ENCODE peak calls at places on chromosomes 1 and 21, in five cellular contexts. E is neuronal stem cell, Y is IMR-90, A is H9, H is mesenchymal stem cell. O is an unnamed sample.

GRCh38 chr1:89698624-89699023 is 65.7 kb downstream of the LRRC8C start:
- DNase-seq in E (no peak), Y (no peak), A (no peak), H (no peak), O (no peak)

GRCh38 chr1:230972855-230973271 is 5.8 kb downstream of the TTC13 start:
- DNase-seq in E (no peak), Y (peak; percentile 13), A (no peak), H (no peak), O (no peak)

GRCh38 chr1:17181785-17182464 is 23.0 kb upstream of the PADI1 start:
- DNase-seq in E (no peak), Y (no peak), A (no peak), H (no peak), O (no peak)

GRCh38 chr1:114437812-114438211 is 73.2 kb downstream of the TRIM33 start:
- DNase-seq in E (no peak), Y (no peak), A (no peak), H (no peak), O (no peak)

GRCh38 chr1:222824641-222825040 is 9.8 kb downstream of the DISP1 start:
- DNase-seq in E (no peak), Y (no peak), A (no peak), H (no peak), O (no peak)

GRCh38 chr1:233355841-233356704 is 28.5 kb downstream of the MAP3K21 start:
- DNase-seq in E (no peak), Y (no peak), A (no peak), H (no peak), O (no peak)

GRCh38 chr1:214006845-214007244 is 19.1 kb downstream of the PROX1 start:
- DNase-seq in E (no peak), Y (no peak), A (no peak), H (no peak), O (no peak)

GRCh38 chr1:230831706-230832105 is 36.6 kb downstream of the C1orf198 start:
- DNase-seq in E (no peak), Y (no peak), A (no peak), H (peak; percentile 38), O (no peak)

GRCh38 chr1:227417622-227418245 is 99.4 kb upstream of the CDC42BPA start:
- DNase-seq in E (no peak), Y (peak; percentile 78), A (no peak), H (no peak), O (no peak)

GRCh38 chr1:153361129-153362109 is 3.8 kb downstream of the S100A9 start:
- DNase-seq in E (no peak), Y (no peak), A (peak; percentile 14), H (no peak), O (no peak)

GRCh38 chr1:1273152-1273534 is 511 bp downstream of the UBE2J2 start:
- DNase-seq in E (no peak), Y (no peak), A (no peak), H (no peak), O (no peak)

GRCh38 chr1:8025671-8026144 is 401 bp downstream of the ERRFI1 start:
- DNase-seq in E (no peak), Y (no peak), A (no peak), H (no peak), O (no peak)

GRCh38 chr1:215156232-215156631 is 73.7 kb downstream of the KCNK2 start:
- DNase-seq in E (no peak), Y (peak; percentile 50), A (no peak), H (peak; percentile 3), O (no peak)

GRCh38 chr1:155078496-155079209 is at the start of gene EFNA3:
- DNase-seq in E (peak; percentile 78), Y (peak; percentile 42), A (peak; percentile 74), H (peak; percentile 42), O (no peak)
- H3K23ac ChIP-seq in E (peak within 1 kb of the TSS; percentile 90), Y (peak within 1 kb of the TSS; percentile 66), A (no peak within 1 kb of the TSS), H (no peak within 1 kb of the TSS), O (peak within 1 kb of the TSS; percentile 89)

DNA sequence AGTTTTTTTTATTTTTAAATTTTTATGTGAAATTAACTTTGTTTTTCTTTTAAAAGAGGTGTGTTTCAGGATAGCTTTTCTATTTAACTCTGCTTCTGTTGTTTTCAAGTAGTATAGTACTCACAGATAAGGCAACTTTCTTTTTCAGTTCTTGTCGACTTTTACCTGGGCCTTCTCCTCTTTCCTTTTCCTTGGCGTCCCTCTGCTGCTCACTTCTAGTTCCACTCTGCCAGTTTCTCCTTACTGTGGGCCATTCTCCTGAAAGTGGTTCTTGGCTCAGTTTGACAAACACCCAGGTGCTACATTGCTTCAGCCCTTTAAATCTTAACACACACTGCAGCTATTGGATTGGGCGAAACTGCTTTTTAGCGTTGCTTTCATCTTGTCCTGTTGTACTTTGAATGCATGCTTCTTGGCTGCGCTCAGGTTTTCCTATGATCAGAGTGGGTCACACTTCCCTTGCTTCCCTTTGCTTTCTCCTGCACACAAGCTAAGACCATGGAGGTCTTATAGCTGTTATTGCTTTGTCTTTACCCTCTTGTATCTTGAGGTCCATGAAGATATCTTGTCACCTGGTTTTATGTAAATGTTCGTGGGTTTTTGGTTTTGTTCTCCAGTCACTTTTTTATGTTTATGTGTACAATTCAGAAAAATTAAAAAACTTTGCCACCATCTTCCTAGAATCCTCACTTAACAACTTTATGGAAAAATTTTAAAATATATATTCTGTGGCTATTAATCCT is 21.6 kb downstream of the GABPA start:
- DNase-seq in E (no peak), Y (no peak), A (no peak), H (no peak), O (no peak)
- H2BK5ac ChIP-seq in E (no peak overlapping the region), Y (no peak overlapping the region), A (no peak overlapping the region), H (no peak overlapping the region), O (no peak overlapping the region)

GRCh38 chr1:106517218-106517617 is 539.3 kb upstream of the PRMT6 start:
- DNase-seq in E (no peak), Y (no peak), A (no peak), H (no peak), O (peak; percentile 77)

GRCh38 chr1:106515375-106515774 is 541.1 kb upstream of the PRMT6 start:
- DNase-seq in E (no peak), Y (no peak), A (no peak), H (no peak), O (no peak)
- H3K4ac ChIP-seq in E (no peak overlapping the region), Y (no peak overlapping the region), A (no peak overlapping the region), H (no peak overlapping the region), O (no peak overlapping the region)

DNA sequence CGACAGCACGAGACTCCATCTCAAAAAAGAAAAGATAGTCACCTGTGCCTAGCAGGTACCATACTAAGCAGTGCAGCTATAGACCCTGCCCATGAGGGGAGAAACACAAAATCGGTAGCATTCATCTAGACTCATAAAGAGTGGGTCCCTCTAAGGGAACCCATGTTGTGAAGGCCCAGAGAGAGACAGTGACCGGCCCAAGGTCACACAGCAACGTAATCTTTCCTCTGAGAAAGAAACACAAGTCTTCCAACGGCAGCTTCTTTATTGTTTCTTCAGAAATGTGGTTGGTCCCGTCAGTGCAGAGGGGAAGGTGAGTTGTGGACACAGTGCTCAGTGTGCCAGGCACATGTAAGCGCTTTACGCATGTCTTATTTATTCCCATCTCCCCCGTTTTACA is 198.6 kb upstream of the TMEM51 start:
- DNase-seq in E (no peak), Y (no peak), A (no peak), H (no peak), O (no peak)
- H3K23ac ChIP-seq in E (no peak overlapping the region), Y (no peak overlapping the region), A (no peak overlapping the region), H (no peak overlapping the region), O (no peak overlapping the region)

GRCh38 chr1:37041483-37041882 is 7.2 kb upstream of the GRIK3 start:
- DNase-seq in E (no peak), Y (no peak), A (no peak), H (no peak), O (no peak)

GRCh38 chr1:37042506-37042905 is 8.2 kb upstream of the GRIK3 start:
- DNase-seq in E (no peak), Y (no peak), A (no peak), H (no peak), O (no peak)

GRCh38 chr1:37040773-37041172 is 6.5 kb upstream of the GRIK3 start:
- DNase-seq in E (no peak), Y (no peak), A (no peak), H (no peak), O (no peak)

GRCh38 chr1:37047487-37047886 is 13.2 kb upstream of the GRIK3 start:
- DNase-seq in E (no peak), Y (no peak), A (no peak), H (no peak), O (no peak)

DNA sequence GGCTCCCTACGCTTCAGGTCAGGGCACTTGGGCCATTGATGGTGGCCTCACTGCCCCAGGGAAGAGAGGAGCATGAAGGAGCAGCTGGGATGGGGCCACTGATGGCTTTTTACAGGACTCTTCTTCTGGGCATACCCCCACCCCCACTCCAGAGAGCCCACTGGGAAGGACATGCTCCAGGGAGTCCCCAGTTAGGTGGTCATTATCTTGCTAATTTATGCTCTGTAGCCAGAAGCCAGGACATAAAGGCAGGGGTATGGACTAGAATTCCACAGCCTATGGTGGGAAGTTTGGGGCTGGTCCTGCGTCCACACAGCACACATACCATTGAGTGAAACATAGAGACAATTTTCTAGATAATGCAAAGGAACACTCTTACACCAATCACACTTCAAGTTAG is 8.8 kb upstream of the GRIK3 start:
- DNase-seq in E (no peak), Y (no peak), A (no peak), H (no peak), O (no peak)
- H2BK5ac ChIP-seq in E (no peak overlapping the region), Y (no peak overlapping the region), A (no peak overlapping the region), H (no peak overlapping the region), O (no peak overlapping the region)

DNA sequence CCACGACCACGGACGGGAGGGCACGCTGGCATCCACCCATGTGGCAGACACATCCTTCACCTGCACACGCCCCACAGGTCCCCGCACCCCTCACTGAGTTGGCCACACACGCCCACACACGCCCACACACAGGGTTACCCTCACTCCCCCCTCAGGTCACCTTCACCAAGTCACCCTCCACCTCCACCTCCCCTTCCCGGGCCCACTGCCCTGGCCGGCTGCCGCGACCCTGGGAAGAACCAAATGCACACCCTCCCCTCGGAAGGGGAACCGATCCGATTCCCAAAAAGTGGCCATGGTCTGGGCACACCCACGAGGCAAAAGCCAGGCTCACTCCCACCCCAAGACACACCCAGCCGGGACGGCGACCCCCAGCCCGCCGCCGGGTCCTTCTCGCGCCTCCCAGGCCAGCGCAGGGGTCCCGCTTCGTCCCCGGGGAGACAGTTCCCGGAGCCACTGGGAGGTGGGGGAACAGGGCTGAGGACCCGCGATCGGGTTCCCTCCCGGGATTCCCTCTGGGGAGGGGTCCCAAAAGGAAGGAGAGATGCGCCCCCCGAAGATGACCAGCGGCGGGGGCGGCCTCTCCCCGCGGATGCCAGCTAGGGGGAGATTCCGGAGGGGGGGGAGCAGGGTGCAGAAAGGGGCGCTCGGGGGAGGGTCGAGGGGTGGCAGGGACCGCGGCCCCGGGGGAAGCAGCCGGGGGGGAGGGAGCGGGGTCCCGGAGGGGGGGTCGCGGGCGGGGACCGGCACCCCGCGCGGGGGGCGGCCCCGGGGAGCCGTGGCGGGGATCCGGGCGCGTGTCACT is 715 bp downstream of the SDC3 start:
- DNase-seq in E (no peak), Y (no peak), A (peak; percentile 22), H (no peak), O (no peak)
- H3K4ac ChIP-seq in E (no peak overlapping the region), Y (peak overlapping the region; percentile 82), A (no peak overlapping the region), H (no peak overlapping the region), O (peak overlapping the region; percentile 50)